ENCODE peak calls at places on chromosomes 7 and 10, in four cellular contexts. L, G, X and Z are unnamed samples. For H3K4me1 and H3K36me3, the result is how much of the 10 kb centered on the place peaks cover.

GRCh38 chr7:50704844-50705243 is 77.9 kb downstream of the GRB10 start:
- DNase-seq in L (no peak), G (no peak), X (no peak), Z (no peak)

GRCh38 chr10:61078542-61078941 is 134.6 kb upstream of the RHOBTB1 start:
- DNase-seq in L (no peak), G (no peak), X (peak), Z (no peak)

GRCh38 chr7:127907638-127908040 is 123.6 kb downstream of the LRRC4 start:
- DNase-seq in L (no peak), G (no peak), X (peak), Z (no peak)

GRCh38 chr10:82653244-82653933 is 778.4 kb downstream of the NRG3 start:
- DNase-seq in L (no peak), G (no peak), X (no peak), Z (no peak)

GRCh38 chr10:130236711-130237110 is 100.5 kb downstream of the GLRX3 start:
- DNase-seq in L (no peak), G (no peak), X (no peak), Z (no peak)

GRCh38 chr10:71533936-71534335 is 137.2 kb downstream of the CDH23 start:
- DNase-seq in L (no peak), G (peak), X (no peak), Z (no peak)

GRCh38 chr7:92489634-92490033 is 11.9 kb upstream of the ERVW-1 start:
- DNase-seq in L (no peak), G (no peak), X (no peak), Z (peak)

GRCh38 chr10:44956176-44956575 is 3.4 kb upstream of the RASSF4 start:
- DNase-seq in L (no peak), G (no peak), X (no peak), Z (no peak)

GRCh38 chr7:14806886-14807285 is 95.7 kb downstream of the DGKB start:
- DNase-seq in L (no peak), G (no peak), X (peak), Z (no peak)

GRCh38 chr7:49775065-49775948 is 1.9 kb downstream of the VWC2 start:
- DNase-seq in L (no peak), G (peak), X (no peak), Z (peak)

GRCh38 chr7:108291791-108292440 is 161.8 kb upstream of the LAMB4 start:
- DNase-seq in L (no peak), G (no peak), X (no peak), Z (no peak)

GRCh38 chr10:66925896-66926719 is at the start of gene LRRTM3:
- DNase-seq in L (no peak), G (peak), X (peak), Z (peak)

GRCh38 chr7:146826338-146826737 is 709.7 kb downstream of the CNTNAP2 start:
- DNase-seq in L (no peak), G (peak), X (no peak), Z (peak)

GRCh38 chr7:127588697-127589482 is 679 bp downstream of the ARF5 start:
- DNase-seq in L (peak), G (peak), X (peak), Z (peak)

GRCh38 chr10:66836057-66836456 is 89.8 kb upstream of the LRRTM3 start:
- DNase-seq in L (no peak), G (no peak), X (peak), Z (peak)

GRCh38 chr7:66380285-66380888 is 175.3 kb downstream of the TPST1 start:
- DNase-seq in L (no peak), G (no peak), X (peak), Z (no peak)

GRCh38 chr10:66218981-66219587 is 706.8 kb upstream of the LRRTM3 start:
- DNase-seq in L (no peak), G (no peak), X (no peak), Z (no peak)

GRCh38 chr10:21533577-21534475 is at the start of gene MLLT10:
- DNase-seq in L (peak), G (peak), X (peak), Z (peak)

GRCh38 chr7:127961787-127962463 is 69.3 kb downstream of the LRRC4 start:
- DNase-seq in L (no peak), G (no peak), X (no peak), Z (no peak)

GRCh38 chr7:30921951-30922401 is 10.3 kb downstream of the AQP1 start:
- DNase-seq in L (no peak), G (no peak), X (no peak), Z (no peak)

GRCh38 chr10:102230861-102231356 is 4.8 kb downstream of the ELOVL3 start:
- DNase-seq in L (peak), G (peak), X (no peak), Z (peak)

GRCh38 chr7:16417958-16418357 is 3.4 kb downstream of the CRPPA start:
- DNase-seq in L (no peak), G (no peak), X (no peak), Z (no peak)

GRCh38 chr10:279655-280054 is 144.4 kb downstream of the ZMYND11 start:
- DNase-seq in L (no peak), G (no peak), X (no peak), Z (peak)

GRCh38 chr10:69842020-69842419 is 40.3 kb downstream of the COL13A1 start:
- DNase-seq in L (no peak), G (no peak), X (no peak), Z (no peak)

GRCh38 chr10:82887488-82887887 is 1012.5 kb downstream of the NRG3 start:
- DNase-seq in L (no peak), G (no peak), X (no peak), Z (no peak)

GRCh38 chr7:27745064-27745583 is 5.2 kb downstream of the TAX1BP1 start:
- DNase-seq in L (no peak), G (peak), X (peak), Z (peak)

GRCh38 chr10:55091691-55092328 is 290.8 kb upstream of the PCDH15 start:
- DNase-seq in L (no peak), G (peak), X (peak), Z (peak)

GRCh38 chr10:114266521-114266920 is 27.5 kb downstream of the VWA2 start:
- DNase-seq in L (no peak), G (peak), X (no peak), Z (no peak)

GRCh38 chr7:130921391-130922180 is 187.6 kb upstream of the KLF14 start:
- DNase-seq in L (no peak), G (no peak), X (no peak), Z (no peak)

GRCh38 chr10:82558208-82558607 is 683.2 kb downstream of the NRG3 start:
- DNase-seq in L (no peak), G (no peak), X (peak), Z (peak)

GRCh38 chr7:57415326-57415725 is 34.7 kb upstream of the ZNF716 start:
- DNase-seq in L (no peak), G (no peak), X (no peak), Z (no peak)

GRCh38 chr10:3125527-3126170 is 46.9 kb downstream of the PITRM1 start:
- DNase-seq in L (no peak), G (no peak), X (no peak), Z (no peak)

GRCh38 chr7:135508853-135509588 is 881 bp downstream of the CNOT4 start:
- DNase-seq in L (peak), G (peak), X (peak), Z (peak)

GRCh38 chr10:35462491-35462934 is 126.2 kb downstream of the CCNY start:
- DNase-seq in L (no peak), G (no peak), X (peak), Z (peak)

GRCh38 chr10:3108033-3108432 is 40.7 kb downstream of the PFKP start:
- DNase-seq in L (no peak), G (no peak), X (no peak), Z (no peak)

GRCh38 chr10:60353519-60354258 is 36.0 kb downstream of the ANK3 start:
- DNase-seq in L (no peak), G (no peak), X (peak), Z (peak)

GRCh38 chr7:51965454-51965853 is 648.8 kb upstream of the COBL start:
- DNase-seq in L (no peak), G (peak), X (no peak), Z (no peak)

GRCh38 chr10:49395741-49396665 is at the start of gene DRGX:
- DNase-seq in L (no peak), G (peak), X (no peak), Z (peak)

GRCh38 chr7:113636727-113637421 is 281.9 kb downstream of the PPP1R3A start:
- DNase-seq in L (no peak), G (no peak), X (no peak), Z (no peak)

GRCh38 chr10:92240289-92241157 is 50.4 kb downstream of the CPEB3 start:
- DNase-seq in L (peak), G (peak), X (peak), Z (peak)

GRCh38 chr7:55067748-55068147 is 48.9 kb downstream of the EGFR start:
- DNase-seq in L (no peak), G (no peak), X (no peak), Z (no peak)

GRCh38 chr7:55071411-55072188 is 52.8 kb downstream of the EGFR start:
- DNase-seq in L (no peak), G (no peak), X (peak), Z (no peak)

GRCh38 chr7:55070839-55071238 is 52.0 kb downstream of the EGFR start:
- DNase-seq in L (no peak), G (no peak), X (no peak), Z (peak)

GRCh38 chr7:55070271-55070743 is 51.5 kb downstream of the EGFR start:
- DNase-seq in L (no peak), G (no peak), X (no peak), Z (no peak)

GRCh38 chr7:55069271-55069792 is 50.5 kb downstream of the EGFR start:
- DNase-seq in L (no peak), G (no peak), X (no peak), Z (no peak)
- H3K4me1 ChIP-seq in L (under half), G (half or more), X (under half), Z (under half)

DNA sequence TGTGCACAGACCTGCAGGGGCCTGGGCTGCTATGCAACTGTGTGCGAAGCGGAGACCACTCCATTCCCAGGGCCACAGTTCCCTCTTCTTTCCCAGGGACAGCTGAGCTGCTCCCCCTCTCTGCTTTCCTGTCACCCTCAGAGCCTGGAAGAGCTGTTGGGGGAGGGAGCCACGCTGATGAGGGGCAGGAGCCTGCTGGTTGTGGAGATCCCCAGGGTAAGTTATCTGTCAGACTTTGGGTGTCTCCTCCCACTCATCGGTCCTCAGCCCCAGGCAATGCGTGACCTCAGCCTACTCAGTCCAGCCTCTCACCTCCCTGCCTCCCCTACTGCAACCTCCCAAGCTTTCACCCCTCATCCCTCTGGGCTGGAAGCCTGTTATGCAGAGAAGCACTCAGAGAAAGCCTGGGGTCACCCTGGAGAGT is 53.5 kb downstream of the ZNF467 start:
- DNase-seq in L (no peak), G (no peak), X (no peak), Z (peak)
- H3K36me3 ChIP-seq in L (under half), G (under half), X (under half), Z (under half)

DNA sequence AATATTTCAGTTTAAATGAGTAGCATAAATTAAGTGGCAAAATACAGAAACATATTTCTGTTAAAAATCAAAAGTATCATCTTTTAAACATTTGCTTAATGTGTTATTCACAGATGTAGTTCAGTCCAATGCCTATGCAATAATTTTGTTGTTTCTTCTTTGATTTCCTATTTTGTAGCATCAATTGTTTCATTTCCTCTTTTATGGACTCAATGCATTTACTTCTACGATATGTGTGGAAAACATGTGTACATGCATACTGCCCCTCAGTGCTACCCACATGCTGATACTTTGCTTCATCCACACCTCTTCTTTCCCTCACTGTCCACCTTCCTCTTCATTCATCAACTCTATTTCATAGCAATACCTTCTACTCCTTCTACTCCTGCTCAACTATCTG is 108.1 kb downstream of the PTN start:
- DNase-seq in L (no peak), G (no peak), X (no peak), Z (no peak)
- H3K4me1 ChIP-seq in L (under half), G (under half), X (under half), Z (under half)

GRCh38 chr7:150371131-150371995 is 2.7 kb downstream of the REPIN1 start:
- DNase-seq in L (no peak), G (no peak), X (no peak), Z (no peak)
- H3K36me3 ChIP-seq in L (under half), G (under half), X (under half), Z (under half)

GRCh38 chr10:73873163-73873842 is 1.1 kb downstream of the CAMK2G start:
- DNase-seq in L (no peak), G (no peak), X (no peak), Z (no peak)

GRCh38 chr10:73873843-73874215 is 526 bp downstream of the CAMK2G start:
- DNase-seq in L (no peak), G (peak), X (no peak), Z (no peak)

GRCh38 chr10:73868655-73869195 is 5.6 kb downstream of the CAMK2G start:
- DNase-seq in L (no peak), G (no peak), X (no peak), Z (no peak)

GRCh38 chr10:73871915-73872710 is 2.2 kb downstream of the CAMK2G start:
- DNase-seq in L (no peak), G (peak), X (peak), Z (peak)

GRCh38 chr10:73871295-73871914 is 3.0 kb downstream of the CAMK2G start:
- DNase-seq in L (no peak), G (no peak), X (no peak), Z (no peak)
- H3K4me1 ChIP-seq in L (half or more), G (under half), X (under half), Z (under half)

DNA sequence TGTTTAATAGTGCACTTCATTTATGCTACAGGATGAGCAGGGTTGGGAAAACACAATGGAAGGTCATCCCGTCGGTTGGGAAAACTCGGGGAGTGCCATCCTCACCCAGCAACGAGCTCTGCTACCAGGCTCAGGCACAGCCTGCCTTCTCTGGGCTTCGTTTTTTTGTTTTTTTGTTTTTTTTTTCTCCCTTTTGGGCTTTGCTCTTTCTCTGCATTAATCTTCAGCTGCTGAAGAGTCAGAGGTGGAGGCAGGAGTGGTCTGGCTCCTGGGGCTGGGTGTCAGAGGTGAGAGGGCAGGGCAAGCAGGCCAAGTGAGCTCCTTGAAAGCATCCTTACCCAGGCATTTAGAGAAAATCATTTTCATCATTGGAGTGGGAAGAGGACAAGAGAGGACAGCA is 11.5 kb downstream of the ZNF3 start:
- DNase-seq in L (no peak), G (no peak), X (no peak), Z (no peak)
- H3K36me3 ChIP-seq in L (under half), G (half or more), X (half or more), Z (under half)

GRCh38 chr10:122149138-122149606 is 121.9 kb upstream of the BTBD16 start:
- DNase-seq in L (no peak), G (no peak), X (no peak), Z (no peak)

GRCh38 chr10:122147731-122148130 is 123.4 kb upstream of the BTBD16 start:
- DNase-seq in L (no peak), G (no peak), X (no peak), Z (no peak)

GRCh38 chr10:122152544-122152943 is 118.6 kb upstream of the BTBD16 start:
- DNase-seq in L (no peak), G (no peak), X (no peak), Z (no peak)

GRCh38 chr10:122151121-122151694 is 119.9 kb upstream of the BTBD16 start:
- DNase-seq in L (no peak), G (no peak), X (no peak), Z (no peak)

DNA sequence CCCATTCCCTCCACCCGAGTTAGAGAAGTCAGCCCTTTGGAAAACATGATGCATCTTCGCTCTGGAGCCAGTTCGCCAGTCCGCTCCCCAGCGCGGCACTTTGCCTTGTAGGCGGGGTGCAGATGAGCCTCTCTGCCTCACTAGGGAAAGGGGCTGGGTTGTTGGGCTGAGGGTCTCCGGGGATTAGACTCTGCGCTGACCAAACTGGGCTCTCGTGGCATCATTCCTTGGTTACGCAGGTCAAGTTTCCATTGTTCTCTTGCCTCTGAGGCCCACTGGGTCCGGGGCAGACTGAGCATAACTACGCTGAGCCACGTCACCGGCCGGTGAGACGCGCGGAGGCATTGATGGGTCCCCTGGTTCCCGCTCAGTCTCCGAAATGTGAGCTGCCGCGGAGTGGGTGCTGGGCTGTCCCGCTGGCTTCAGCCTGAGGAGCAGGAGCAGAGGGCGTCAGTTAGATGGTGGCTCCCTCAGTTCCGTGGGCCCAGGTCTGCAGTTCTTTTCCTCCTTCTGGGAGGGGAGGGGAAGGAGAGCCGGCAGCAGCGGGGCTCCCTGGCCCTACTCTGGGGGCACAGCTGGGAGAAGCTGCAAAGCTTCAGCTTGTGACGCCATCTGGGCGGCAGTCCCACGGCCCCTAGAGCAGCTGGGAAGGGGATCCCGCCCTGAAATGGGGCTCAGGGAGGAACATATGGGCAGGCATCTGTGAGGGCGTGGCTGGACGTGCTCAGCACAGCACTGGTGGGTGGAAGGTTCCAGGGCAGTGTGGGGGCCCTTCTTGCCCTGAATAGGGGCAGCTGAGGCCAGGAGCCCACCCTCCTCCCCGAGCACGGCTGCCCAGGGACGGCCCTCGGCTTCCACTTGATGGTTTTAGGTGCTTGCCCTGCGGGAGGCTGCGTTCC is 121.2 kb upstream of the BTBD16 start:
- DNase-seq in L (no peak), G (no peak), X (no peak), Z (no peak)
- H3K4me1 ChIP-seq in L (under half), G (under half), X (under half), Z (under half)

DNA sequence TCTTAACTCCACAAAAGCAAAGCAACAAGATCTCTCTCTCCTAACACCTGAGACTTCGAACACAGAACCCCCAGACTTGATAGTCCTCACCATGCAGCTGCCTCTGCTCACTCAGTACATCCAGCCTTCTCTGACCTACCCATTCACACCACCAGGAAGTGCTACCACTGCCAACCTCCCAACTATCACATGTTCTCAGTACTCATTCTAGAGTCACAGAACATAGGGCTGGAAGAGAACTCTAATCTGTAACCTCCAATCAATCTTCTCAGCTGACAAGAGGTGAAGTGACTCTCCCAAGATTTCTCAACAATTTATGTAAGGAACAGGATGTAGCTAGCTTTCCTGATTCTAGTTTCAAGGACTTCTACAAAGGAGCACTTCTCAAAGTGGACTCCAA is 3.8 kb downstream of the NUDCD3 start:
- DNase-seq in L (no peak), G (no peak), X (peak), Z (peak)
- H3K36me3 ChIP-seq in L (under half), G (under half), X (under half), Z (under half)

GRCh38 chr10:43939939-43940810 is 291.5 kb upstream of the ZNF32 start:
- DNase-seq in L (no peak), G (peak), X (peak), Z (peak)
- H3K4me1 ChIP-seq in L (under half), G (under half), X (under half), Z (under half)

GRCh38 chr10:33277135-33277536 is 57.3 kb downstream of the NRP1 start:
- DNase-seq in L (no peak), G (peak), X (peak), Z (no peak)
- H3K36me3 ChIP-seq in L (under half), G (under half), X (under half), Z (under half)